ENCODE peak calls at places on chromosomes 12 and 14, in four cellular contexts. One of them, this sample, is unnamed.

GRCh38 chr14:65100905-65101541 is 1.3 kb downstream of the MAX start:
- DNase-seq in left ventricle myocardium inferior: no peak
- DNase-seq in esophagus squamous epithelium: no peak
- DNase-seq in PC-3: no peak
- DNase-seq in this sample: no peak

GRCh38 chr12:124173692-124174091 is 121.2 kb upstream of the RFLNA start:
- DNase-seq in left ventricle myocardium inferior: no peak
- DNase-seq in PC-3: no peak
- DNase-seq in esophagus squamous epithelium: no peak
- DNase-seq in this sample: no peak

GRCh38 chr12:106647793-106648514 is 65.2 kb downstream of the RFX4 start:
- DNase-seq in left ventricle myocardium inferior: no peak
- DNase-seq in PC-3: no peak
- DNase-seq in esophagus squamous epithelium: no peak
- DNase-seq in this sample: no peak

GRCh38 chr12:94650143-94651056 is at the start of gene TMCC3:
- DNase-seq in left ventricle myocardium inferior: peak; percentile 51
- DNase-seq in PC-3: peak; percentile 68
- DNase-seq in esophagus squamous epithelium: no peak
- DNase-seq in this sample: peak; percentile 65

GRCh38 chr14:94021416-94022157 is 4.6 kb upstream of the OTUB2 start:
- DNase-seq in PC-3: no peak
- DNase-seq in left ventricle myocardium inferior: peak; percentile 3
- DNase-seq in esophagus squamous epithelium: no peak
- DNase-seq in this sample: no peak

GRCh38 chr12:23303821-23304220 is 645.6 kb downstream of the SOX5 start:
- DNase-seq in PC-3: no peak
- DNase-seq in left ventricle myocardium inferior: no peak
- DNase-seq in esophagus squamous epithelium: no peak
- DNase-seq in this sample: no peak

GRCh38 chr12:124477109-124477915 is 90.1 kb downstream of the NCOR2 start:
- DNase-seq in esophagus squamous epithelium: no peak
- DNase-seq in PC-3: no peak
- DNase-seq in left ventricle myocardium inferior: no peak
- DNase-seq in this sample: peak; percentile 19

GRCh38 chr14:102654298-102654697 is 61.8 kb downstream of the RCOR1 start:
- DNase-seq in esophagus squamous epithelium: no peak
- DNase-seq in PC-3: peak; percentile 64
- DNase-seq in left ventricle myocardium inferior: no peak
- DNase-seq in this sample: no peak

GRCh38 chr12:2631613-2632350 is 163.0 kb upstream of the FKBP4 start:
- DNase-seq in left ventricle myocardium inferior: peak; percentile 42
- DNase-seq in esophagus squamous epithelium: no peak
- DNase-seq in PC-3: no peak
- DNase-seq in this sample: peak; percentile 69

GRCh38 chr14:20578325-20578724 is 9.5 kb downstream of the RNASE11 start:
- DNase-seq in esophagus squamous epithelium: no peak
- DNase-seq in left ventricle myocardium inferior: no peak
- DNase-seq in PC-3: no peak
- DNase-seq in this sample: no peak

GRCh38 chr12:46224401-46224800 is 44.4 kb downstream of the SLC38A1 start:
- DNase-seq in left ventricle myocardium inferior: peak; percentile 33
- DNase-seq in PC-3: no peak
- DNase-seq in esophagus squamous epithelium: no peak
- DNase-seq in this sample: no peak

GRCh38 chr14:44895716-44896115 is 66.0 kb downstream of the KLHL28 start:
- DNase-seq in left ventricle myocardium inferior: no peak
- DNase-seq in PC-3: peak; percentile 22
- DNase-seq in esophagus squamous epithelium: no peak
- DNase-seq in this sample: no peak

GRCh38 chr12:26297386-26298070 is 102.2 kb downstream of the SSPN start:
- DNase-seq in PC-3: no peak
- DNase-seq in left ventricle myocardium inferior: no peak
- DNase-seq in esophagus squamous epithelium: no peak
- DNase-seq in this sample: no peak

GRCh38 chr12:100201604-100202423 is 1.2 kb downstream of the ACTR6 start:
- DNase-seq in left ventricle myocardium inferior: no peak
- DNase-seq in esophagus squamous epithelium: no peak
- DNase-seq in PC-3: no peak
- DNase-seq in this sample: no peak

GRCh38 chr12:100247765-100248164 is 19.1 kb downstream of the DEPDC4 start:
- DNase-seq in left ventricle myocardium inferior: no peak
- DNase-seq in PC-3: no peak
- DNase-seq in esophagus squamous epithelium: no peak
- DNase-seq in this sample: no peak

GRCh38 chr14:92400579-92401444 is 77.8 kb downstream of the SLC24A4 start:
- DNase-seq in PC-3: no peak
- DNase-seq in left ventricle myocardium inferior: no peak
- DNase-seq in esophagus squamous epithelium: no peak
- DNase-seq in this sample: no peak

GRCh38 chr12:107967170-107967569 is 161.9 kb upstream of the WSCD2 start:
- DNase-seq in left ventricle myocardium inferior: no peak
- DNase-seq in esophagus squamous epithelium: no peak
- DNase-seq in PC-3: peak; percentile 5
- DNase-seq in this sample: no peak

GRCh38 chr12:78820946-78821345 is 43.6 kb upstream of the SYT1 start:
- DNase-seq in PC-3: no peak
- DNase-seq in left ventricle myocardium inferior: no peak
- DNase-seq in esophagus squamous epithelium: no peak
- DNase-seq in this sample: no peak

GRCh38 chr12:113860059-113860820 is 105.9 kb downstream of the RBM19 start:
- DNase-seq in esophagus squamous epithelium: no peak
- DNase-seq in PC-3: no peak
- DNase-seq in left ventricle myocardium inferior: no peak
- DNase-seq in this sample: peak; percentile 47

GRCh38 chr14:56342419-56342901 is 224.2 kb downstream of the PELI2 start:
- DNase-seq in left ventricle myocardium inferior: no peak
- DNase-seq in esophagus squamous epithelium: no peak
- DNase-seq in PC-3: no peak
- DNase-seq in this sample: no peak

GRCh38 chr12:54270345-54270744 is 9.6 kb downstream of the CBX5 start:
- DNase-seq in PC-3: no peak
- DNase-seq in left ventricle myocardium inferior: no peak
- DNase-seq in esophagus squamous epithelium: no peak
- DNase-seq in this sample: no peak

GRCh38 chr12:121227294-121227693 is 17.4 kb downstream of the P2RX4 start:
- DNase-seq in left ventricle myocardium inferior: no peak
- DNase-seq in esophagus squamous epithelium: no peak
- DNase-seq in PC-3: peak; percentile 91
- DNase-seq in this sample: no peak

GRCh38 chr12:82108615-82109014 is 249.6 kb downstream of the CCDC59 start:
- DNase-seq in esophagus squamous epithelium: no peak
- DNase-seq in PC-3: no peak
- DNase-seq in left ventricle myocardium inferior: no peak
- DNase-seq in this sample: no peak

GRCh38 chr12:123571343-123571813 is 13.0 kb upstream of the TMED2 start:
- DNase-seq in PC-3: peak; percentile 35
- DNase-seq in esophagus squamous epithelium: no peak
- DNase-seq in left ventricle myocardium inferior: peak; percentile 40
- DNase-seq in this sample: peak; percentile 23

GRCh38 chr12:39467432-39467870 is 24.5 kb upstream of the KIF21A start:
- DNase-seq in left ventricle myocardium inferior: no peak
- DNase-seq in esophagus squamous epithelium: no peak
- DNase-seq in PC-3: no peak
- DNase-seq in this sample: no peak

GRCh38 chr14:54709867-54710266 is 142.9 kb downstream of the SAMD4A start:
- DNase-seq in left ventricle myocardium inferior: no peak
- DNase-seq in PC-3: no peak
- DNase-seq in esophagus squamous epithelium: no peak
- DNase-seq in this sample: no peak

GRCh38 chr12:80846930-80847329 is 90.8 kb downstream of the LIN7A start:
- DNase-seq in PC-3: no peak
- DNase-seq in esophagus squamous epithelium: no peak
- DNase-seq in left ventricle myocardium inferior: no peak
- DNase-seq in this sample: no peak

GRCh38 chr12:8823565-8824300 is 1.3 kb downstream of the A2ML1 start:
- DNase-seq in left ventricle myocardium inferior: no peak
- DNase-seq in PC-3: no peak
- DNase-seq in esophagus squamous epithelium: no peak
- DNase-seq in this sample: peak; percentile 14

GRCh38 chr14:103393078-103393477 is 7.9 kb downstream of the MARK3 start:
- DNase-seq in PC-3: no peak
- DNase-seq in esophagus squamous epithelium: no peak
- DNase-seq in left ventricle myocardium inferior: no peak
- DNase-seq in this sample: no peak

GRCh38 chr12:102736328-102736727 is 180.7 kb downstream of the PAH start:
- DNase-seq in PC-3: no peak
- DNase-seq in esophagus squamous epithelium: no peak
- DNase-seq in left ventricle myocardium inferior: no peak
- DNase-seq in this sample: no peak

GRCh38 chr12:102735104-102735503 is 181.9 kb downstream of the PAH start:
- DNase-seq in esophagus squamous epithelium: no peak
- DNase-seq in PC-3: no peak
- DNase-seq in left ventricle myocardium inferior: no peak
- DNase-seq in this sample: no peak

GRCh38 chr12:102741196-102741595 is 175.8 kb downstream of the PAH start:
- DNase-seq in esophagus squamous epithelium: no peak
- DNase-seq in left ventricle myocardium inferior: no peak
- DNase-seq in PC-3: no peak
- DNase-seq in this sample: no peak

GRCh38 chr12:102740157-102741032 is 176.6 kb downstream of the PAH start:
- DNase-seq in left ventricle myocardium inferior: no peak
- DNase-seq in PC-3: peak; percentile 15
- DNase-seq in esophagus squamous epithelium: no peak
- DNase-seq in this sample: no peak
- TF ChIP-seq CTCF in left ventricle myocardium inferior: peak; percentile 25
- TF ChIP-seq CTCF in PC-3: peak; percentile 28
- TF ChIP-seq CTCF in esophagus squamous epithelium: peak; percentile 19
- TF ChIP-seq CTCF in this sample: no peak

GRCh38 chr12:53071591-53072551 is 7.3 kb downstream of the SPRYD3 start:
- DNase-seq in esophagus squamous epithelium: no peak
- DNase-seq in PC-3: no peak
- DNase-seq in left ventricle myocardium inferior: peak; percentile 87
- DNase-seq in this sample: no peak
- H3K4me1 ChIP-seq in esophagus squamous epithelium: peaks cover 92% of the 10 kb centered on the region
- H3K4me1 ChIP-seq in PC-3: peaks cover 4% of the 10 kb centered on the region
- H3K4me1 ChIP-seq in left ventricle myocardium inferior: peaks cover 82% of the 10 kb centered on the region
- H3K4me1 ChIP-seq in this sample: peaks cover 63% of the 10 kb centered on the region

DNA sequence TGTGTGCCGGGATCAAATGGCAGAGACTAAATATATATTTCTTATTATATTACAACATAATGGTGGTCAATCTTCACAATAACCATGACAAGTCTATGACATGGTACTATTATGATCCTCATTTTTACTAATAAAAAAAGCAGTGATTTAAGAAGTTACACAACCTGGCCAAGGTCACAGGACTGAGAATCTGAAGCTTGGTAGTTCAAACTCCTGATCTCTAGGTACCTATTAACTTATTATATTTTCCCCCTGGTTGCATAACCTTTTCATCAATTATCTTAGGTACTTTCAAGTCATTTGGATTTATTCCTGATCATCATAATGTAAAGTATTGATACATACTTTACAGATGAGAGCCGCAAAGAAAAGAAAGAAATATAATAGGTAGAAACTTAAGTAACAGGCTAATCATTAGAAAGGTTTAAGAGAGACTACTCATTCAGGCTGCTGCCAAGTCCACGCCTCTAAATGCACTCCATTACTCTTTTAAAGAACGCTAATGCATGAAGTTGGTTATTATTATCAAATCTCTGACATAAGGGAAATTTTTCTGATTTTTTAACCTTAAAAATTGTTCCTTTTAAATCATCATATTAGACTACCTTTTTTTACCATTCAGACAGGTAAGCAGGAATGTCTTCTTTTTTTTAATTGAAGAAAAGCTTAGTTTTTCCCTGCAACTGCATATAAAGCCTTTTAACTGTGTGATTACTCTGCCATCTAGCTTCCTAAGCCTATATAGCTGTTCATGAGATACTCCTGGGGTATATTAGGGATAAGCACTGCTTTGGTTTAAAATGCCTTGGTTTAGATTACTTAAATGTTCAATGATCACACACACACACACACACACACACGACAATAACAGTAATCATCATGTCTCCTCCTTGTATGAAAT is 35.6 kb downstream of the RPS29 start:
- DNase-seq in PC-3: peak; percentile 73
- DNase-seq in left ventricle myocardium inferior: no peak
- DNase-seq in esophagus squamous epithelium: no peak
- DNase-seq in this sample: no peak
- TF ChIP-seq CTCF in PC-3: peak; percentile 88
- TF ChIP-seq CTCF in left ventricle myocardium inferior: no peak
- TF ChIP-seq CTCF in esophagus squamous epithelium: no peak
- TF ChIP-seq CTCF in this sample: peak; percentile 16

GRCh38 chr14:35403085-35403396 is 1.5 kb downstream of the NFKBIA start:
- DNase-seq in esophagus squamous epithelium: no peak
- DNase-seq in left ventricle myocardium inferior: peak; percentile 35
- DNase-seq in PC-3: peak; percentile 34
- DNase-seq in this sample: peak; percentile 38
- H3K4me1 ChIP-seq in esophagus squamous epithelium: peaks cover 81% of the 10 kb centered on the region
- H3K4me1 ChIP-seq in left ventricle myocardium inferior: peaks cover 91% of the 10 kb centered on the region
- H3K4me1 ChIP-seq in PC-3: peaks cover 34% of the 10 kb centered on the region
- H3K4me1 ChIP-seq in this sample: no peaks in the 10 kb centered on the region

GRCh38 chr12:14362347-14362746 is 3.1 kb upstream of the ATF7IP start:
- DNase-seq in left ventricle myocardium inferior: no peak
- DNase-seq in esophagus squamous epithelium: no peak
- DNase-seq in PC-3: no peak
- DNase-seq in this sample: no peak

GRCh38 chr12:14367097-14367661 is 1.7 kb downstream of the ATF7IP start:
- DNase-seq in PC-3: peak; percentile 5
- DNase-seq in left ventricle myocardium inferior: no peak
- DNase-seq in esophagus squamous epithelium: no peak
- DNase-seq in this sample: no peak

GRCh38 chr12:14364583-14365271 is 755 bp upstream of the ATF7IP start:
- DNase-seq in esophagus squamous epithelium: no peak
- DNase-seq in left ventricle myocardium inferior: no peak
- DNase-seq in PC-3: no peak
- DNase-seq in this sample: no peak

GRCh38 chr12:14366211-14366762 is 805 bp downstream of the ATF7IP start:
- DNase-seq in esophagus squamous epithelium: no peak
- DNase-seq in left ventricle myocardium inferior: no peak
- DNase-seq in PC-3: peak; percentile 29
- DNase-seq in this sample: no peak

GRCh38 chr12:14365294-14366210 is at the start of gene ATF7IP:
- DNase-seq in esophagus squamous epithelium: peak; percentile 93
- DNase-seq in left ventricle myocardium inferior: peak; percentile 95
- DNase-seq in PC-3: peak; percentile 94
- DNase-seq in this sample: peak; percentile 97
- TF ChIP-seq CTCF in esophagus squamous epithelium: peak; percentile 28
- TF ChIP-seq CTCF in left ventricle myocardium inferior: peak; percentile 45
- TF ChIP-seq CTCF in PC-3: peak; percentile 55
- TF ChIP-seq CTCF in this sample: peak; percentile 26

GRCh38 chr12:105025890-105026289 is 39.8 kb downstream of the NOPCHAP1 start:
- DNase-seq in left ventricle myocardium inferior: no peak
- DNase-seq in PC-3: peak; percentile 15
- DNase-seq in esophagus squamous epithelium: no peak
- DNase-seq in this sample: peak; percentile 48

GRCh38 chr12:105036937-105037649 is 47.2 kb downstream of the ALDH1L2 start:
- DNase-seq in PC-3: peak; percentile 25
- DNase-seq in left ventricle myocardium inferior: no peak
- DNase-seq in esophagus squamous epithelium: no peak
- DNase-seq in this sample: no peak

GRCh38 chr12:105032703-105033357 is 46.7 kb downstream of the NOPCHAP1 start:
- DNase-seq in left ventricle myocardium inferior: no peak
- DNase-seq in esophagus squamous epithelium: no peak
- DNase-seq in PC-3: no peak
- DNase-seq in this sample: no peak

GRCh38 chr12:105033851-105034250 is 47.7 kb downstream of the NOPCHAP1 start:
- DNase-seq in esophagus squamous epithelium: no peak
- DNase-seq in PC-3: no peak
- DNase-seq in left ventricle myocardium inferior: no peak
- DNase-seq in this sample: no peak

GRCh38 chr12:105031061-105031807 is 45.1 kb downstream of the NOPCHAP1 start:
- DNase-seq in esophagus squamous epithelium: no peak
- DNase-seq in PC-3: no peak
- DNase-seq in left ventricle myocardium inferior: no peak
- DNase-seq in this sample: no peak
- H3K4me1 ChIP-seq in esophagus squamous epithelium: peaks cover 7% of the 10 kb centered on the region
- H3K4me1 ChIP-seq in PC-3: no peaks in the 10 kb centered on the region
- H3K4me1 ChIP-seq in left ventricle myocardium inferior: peaks cover 6% of the 10 kb centered on the region
- H3K4me1 ChIP-seq in this sample: peaks cover 2% of the 10 kb centered on the region